ENCODE peak calls at places on chromosomes 5 and 9, in four cellular contexts. One of them, this sample, is unnamed.

GRCh38 chr9:76667521-76667957 is 96.7 kb upstream of the PCA3 start:
- DNase-seq in mesendoderm: no peak
- DNase-seq in IMR-90: peak; percentile 25
- DNase-seq in H1: no peak
- DNase-seq in this sample: no peak

GRCh38 chr5:9850456-9850855 is 220.3 kb upstream of the TAS2R1 start:
- DNase-seq in mesendoderm: no peak
- DNase-seq in IMR-90: no peak
- DNase-seq in H1: no peak
- DNase-seq in this sample: no peak

GRCh38 chr9:392103-392502 is 177.4 kb downstream of the DOCK8 start:
- DNase-seq in mesendoderm: no peak
- DNase-seq in IMR-90: no peak
- DNase-seq in H1: no peak
- DNase-seq in this sample: no peak

GRCh38 chr9:72665421-72665820 is 144.0 kb downstream of the TMC1 start:
- DNase-seq in mesendoderm: peak; percentile 73
- DNase-seq in IMR-90: peak; percentile 23
- DNase-seq in H1: no peak
- DNase-seq in this sample: no peak

GRCh38 chr5:64971538-64971937 is 202.8 kb downstream of the CWC27 start:
- DNase-seq in mesendoderm: no peak
- DNase-seq in IMR-90: peak; percentile 48
- DNase-seq in H1: no peak
- DNase-seq in this sample: no peak

GRCh38 chr5:80588858-80589540 is 18.9 kb upstream of the ANKRD34B start:
- DNase-seq in mesendoderm: no peak
- DNase-seq in IMR-90: no peak
- DNase-seq in H1: no peak
- DNase-seq in this sample: no peak

GRCh38 chr9:133275105-133276000 is at the start of gene ABO:
- DNase-seq in mesendoderm: peak; percentile 40
- DNase-seq in IMR-90: no peak
- DNase-seq in H1: no peak
- DNase-seq in this sample: no peak

GRCh38 chr5:104635216-104635615 is 1072.6 kb upstream of the NUDT12 start:
- DNase-seq in mesendoderm: no peak
- DNase-seq in IMR-90: peak; percentile 54
- DNase-seq in H1: no peak
- DNase-seq in this sample: no peak

GRCh38 chr5:172640822-172641358 is at the start of gene NEURL1B:
- DNase-seq in mesendoderm: peak; percentile 78
- DNase-seq in IMR-90: peak; percentile 43
- DNase-seq in H1: no peak
- DNase-seq in this sample: peak; percentile 77

GRCh38 chr9:79611091-79611614 is 39.4 kb downstream of the TLE4 start:
- DNase-seq in mesendoderm: peak; percentile 64
- DNase-seq in IMR-90: peak; percentile 96
- DNase-seq in H1: no peak
- DNase-seq in this sample: no peak

DNA sequence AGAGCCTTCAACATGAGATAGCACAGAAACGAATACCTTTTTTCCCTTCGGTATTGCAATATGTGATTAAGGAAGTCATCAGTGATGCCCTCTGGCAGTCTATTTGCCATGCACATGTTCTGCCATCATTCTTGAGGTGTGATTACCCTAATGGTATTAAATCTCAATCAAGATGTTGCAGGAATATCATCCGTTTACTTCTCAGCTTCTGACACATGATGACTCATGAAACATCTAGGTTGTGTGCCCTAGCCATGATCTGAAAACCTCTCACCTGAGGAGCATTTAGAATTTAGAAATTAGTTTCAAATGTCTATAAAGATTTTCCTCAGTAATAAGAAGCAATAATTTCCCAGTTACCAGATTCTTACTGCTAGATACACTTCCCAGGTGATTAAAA is 209.1 kb downstream of the ADGRV1 start:
- DNase-seq in mesendoderm: no peak
- DNase-seq in IMR-90: no peak
- DNase-seq in H1: no peak
- DNase-seq in this sample: no peak
- H4K5ac ChIP-seq in mesendoderm: no peak overlapping the region
- H4K5ac ChIP-seq in IMR-90: no peak overlapping the region
- H4K5ac ChIP-seq in H1: no peak overlapping the region
- H4K5ac ChIP-seq in this sample: no peak overlapping the region

GRCh38 chr9:105244996-105245719 is 707 bp downstream of the SLC44A1 start:
- DNase-seq in mesendoderm: peak; percentile 90
- DNase-seq in IMR-90: no peak
- DNase-seq in H1: peak; percentile 70
- DNase-seq in this sample: peak; percentile 90
- H3K23ac ChIP-seq in mesendoderm: no peak overlapping the region
- H3K23ac ChIP-seq in IMR-90: peak overlapping the region; percentile 32
- H3K23ac ChIP-seq in H1: no peak overlapping the region
- H3K23ac ChIP-seq in this sample: no peak overlapping the region

GRCh38 chr9:120996409-120996808 is 53.7 kb downstream of the C5 start:
- DNase-seq in mesendoderm: no peak
- DNase-seq in IMR-90: no peak
- DNase-seq in H1: no peak
- DNase-seq in this sample: no peak
- H4K5ac ChIP-seq in mesendoderm: no peak overlapping the region
- H4K5ac ChIP-seq in IMR-90: no peak overlapping the region
- H4K5ac ChIP-seq in H1: no peak overlapping the region
- H4K5ac ChIP-seq in this sample: no peak overlapping the region

DNA sequence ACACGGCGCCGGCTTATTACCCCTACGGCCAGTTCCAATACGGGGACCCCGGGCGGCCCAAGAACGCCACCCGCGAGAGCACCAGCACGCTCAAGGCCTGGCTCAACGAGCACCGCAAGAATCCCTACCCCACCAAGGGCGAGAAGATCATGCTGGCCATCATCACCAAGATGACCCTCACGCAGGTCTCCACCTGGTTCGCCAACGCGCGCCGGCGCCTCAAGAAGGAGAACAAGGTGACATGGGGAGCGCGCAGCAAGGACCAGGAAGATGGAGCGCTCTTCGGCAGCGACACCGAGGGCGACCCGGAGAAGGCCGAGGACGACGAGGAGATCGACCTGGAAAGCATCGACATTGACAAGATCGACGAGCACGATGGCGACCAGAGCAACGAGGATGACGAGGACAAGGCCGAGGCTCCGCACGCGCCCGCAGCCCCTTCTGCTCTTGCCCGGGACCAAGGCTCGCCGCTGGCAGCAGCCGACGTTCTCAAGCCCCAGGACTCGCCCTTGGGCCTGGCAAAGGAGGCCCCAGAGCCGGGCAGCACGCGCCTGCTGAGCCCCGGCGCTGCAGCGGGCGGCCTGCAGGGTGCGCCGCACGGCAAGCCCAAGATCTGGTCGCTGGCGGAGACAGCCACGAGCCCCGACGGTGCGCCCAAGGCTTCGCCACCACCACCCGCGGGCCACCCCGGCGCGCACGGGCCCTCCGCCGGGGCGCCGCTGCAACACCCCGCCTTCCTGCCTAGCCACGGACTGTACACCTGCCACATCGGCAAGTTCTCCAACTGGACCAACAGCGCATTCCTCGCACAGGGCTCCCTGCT is 3.9 kb downstream of the IRX1 start:
- DNase-seq in mesendoderm: peak; percentile 80
- DNase-seq in IMR-90: no peak
- DNase-seq in H1: no peak
- DNase-seq in this sample: peak; percentile 77
- H3K23ac ChIP-seq in mesendoderm: peak overlapping the region; percentile 29
- H3K23ac ChIP-seq in IMR-90: no peak overlapping the region
- H3K23ac ChIP-seq in H1: no peak overlapping the region
- H3K23ac ChIP-seq in this sample: no peak overlapping the region

DNA sequence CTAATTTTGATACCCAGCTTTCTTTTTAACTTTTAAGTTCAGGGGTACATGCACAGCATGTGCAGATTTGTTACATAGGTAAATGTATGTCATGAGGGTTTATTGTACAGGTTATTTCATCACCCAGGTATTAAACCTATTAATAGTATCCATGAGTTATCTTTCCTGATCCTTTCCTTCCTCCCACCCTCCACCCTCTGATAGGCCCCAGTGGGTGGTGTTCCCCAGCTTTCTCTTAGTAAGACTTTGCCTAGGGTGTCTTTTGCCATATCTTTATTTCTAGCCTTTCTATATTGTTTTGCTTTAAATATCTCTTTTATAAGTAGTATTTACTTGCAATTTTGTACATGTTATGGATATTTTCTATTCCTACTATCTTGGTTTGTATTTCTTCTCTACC is 243.7 kb downstream of the SGCD start:
- DNase-seq in mesendoderm: no peak
- DNase-seq in IMR-90: no peak
- DNase-seq in H1: no peak
- DNase-seq in this sample: no peak
- H4K5ac ChIP-seq in mesendoderm: no peak overlapping the region
- H4K5ac ChIP-seq in IMR-90: no peak overlapping the region
- H4K5ac ChIP-seq in H1: no peak overlapping the region
- H4K5ac ChIP-seq in this sample: no peak overlapping the region

GRCh38 chr5:74640450-74641013 is at the start of gene ENC1:
- DNase-seq in mesendoderm: peak; percentile 99
- DNase-seq in IMR-90: peak; percentile 84
- DNase-seq in H1: peak; percentile 87
- DNase-seq in this sample: peak; percentile 92

GRCh38 chr5:74641778-74642542 is 1.4 kb upstream of the ENC1 start:
- DNase-seq in mesendoderm: peak; percentile 80
- DNase-seq in IMR-90: peak; percentile 87
- DNase-seq in H1: no peak
- DNase-seq in this sample: no peak

GRCh38 chr5:74638776-74639537 is 1.6 kb downstream of the ENC1 start:
- DNase-seq in mesendoderm: no peak
- DNase-seq in IMR-90: peak; percentile 61
- DNase-seq in H1: no peak
- DNase-seq in this sample: no peak

GRCh38 chr5:74641014-74641777 is 668 bp upstream of the ENC1 start:
- DNase-seq in mesendoderm: peak; percentile 86
- DNase-seq in IMR-90: peak; percentile 64
- DNase-seq in H1: no peak
- DNase-seq in this sample: peak; percentile 84

GRCh38 chr5:74639538-74640449 is 734 bp downstream of the ENC1 start:
- DNase-seq in mesendoderm: peak; percentile 55
- DNase-seq in IMR-90: peak; percentile 49
- DNase-seq in H1: no peak
- DNase-seq in this sample: peak; percentile 43
- H3K23ac ChIP-seq in mesendoderm: peak overlapping the region; percentile 84
- H3K23ac ChIP-seq in IMR-90: peak overlapping the region; percentile 3
- H3K23ac ChIP-seq in H1: no peak overlapping the region
- H3K23ac ChIP-seq in this sample: no peak overlapping the region

GRCh38 chr5:13945271-13945670 is 783 bp upstream of the DNAH5 start:
- DNase-seq in mesendoderm: no peak
- DNase-seq in IMR-90: no peak
- DNase-seq in H1: no peak
- DNase-seq in this sample: no peak
- H4K5ac ChIP-seq in mesendoderm: no peak overlapping the region
- H4K5ac ChIP-seq in IMR-90: no peak overlapping the region
- H4K5ac ChIP-seq in H1: no peak overlapping the region
- H4K5ac ChIP-seq in this sample: no peak overlapping the region

GRCh38 chr5:142399899-142400298 is 75.1 kb upstream of the SPRY4 start:
- DNase-seq in mesendoderm: no peak
- DNase-seq in IMR-90: no peak
- DNase-seq in H1: no peak
- DNase-seq in this sample: no peak
- H3K23ac ChIP-seq in mesendoderm: no peak overlapping the region
- H3K23ac ChIP-seq in IMR-90: no peak overlapping the region
- H3K23ac ChIP-seq in H1: no peak overlapping the region
- H3K23ac ChIP-seq in this sample: no peak overlapping the region